ENCODE peak calls at places on chromosomes 3 and 15, in four cellular contexts. One of them, this sample, is unnamed.
A peak's percentile ranks its signal among the peaks of the same experiment; 100 is the strongest.

GRCh38 chr15:57481038-57481705 is 104.9 kb downstream of the CGNL1 start:
- DNase-seq in psoas muscle: no peak
- DNase-seq in heart right ventricle: no peak
- DNase-seq in fibroblast of mammary gland: no peak
- DNase-seq in this sample: no peak

GRCh38 chr3:170109579-170110293 is 71.8 kb downstream of the PHC3 start:
- DNase-seq in psoas muscle: no peak
- DNase-seq in heart right ventricle: no peak
- DNase-seq in fibroblast of mammary gland: no peak
- DNase-seq in this sample: no peak

GRCh38 chr3:159884661-159885402 is 103.8 kb upstream of the IL12A start:
- DNase-seq in psoas muscle: no peak
- DNase-seq in heart right ventricle: no peak
- DNase-seq in fibroblast of mammary gland: peak; percentile 66
- DNase-seq in this sample: peak; percentile 15

GRCh38 chr3:113186566-113186965 is 24.8 kb upstream of the BOC start:
- DNase-seq in psoas muscle: no peak
- DNase-seq in heart right ventricle: no peak
- DNase-seq in fibroblast of mammary gland: no peak
- DNase-seq in this sample: no peak

GRCh38 chr3:14261229-14261628 is 82.6 kb downstream of the LSM3 start:
- DNase-seq in psoas muscle: peak; percentile 91
- DNase-seq in heart right ventricle: peak; percentile 81
- DNase-seq in fibroblast of mammary gland: peak; percentile 77
- DNase-seq in this sample: peak; percentile 80

GRCh38 chr3:8305371-8305770 is 196.3 kb upstream of the LMCD1 start:
- DNase-seq in psoas muscle: no peak
- DNase-seq in heart right ventricle: no peak
- DNase-seq in fibroblast of mammary gland: no peak
- DNase-seq in this sample: no peak

GRCh38 chr15:22794621-22795167 is 8.2 kb downstream of the NIPA1 start:
- DNase-seq in psoas muscle: no peak
- DNase-seq in heart right ventricle: no peak
- DNase-seq in fibroblast of mammary gland: no peak
- DNase-seq in this sample: no peak

GRCh38 chr15:63134245-63134644 is 12.6 kb downstream of the LACTB start:
- DNase-seq in psoas muscle: no peak
- DNase-seq in heart right ventricle: no peak
- DNase-seq in fibroblast of mammary gland: no peak
- DNase-seq in this sample: no peak

GRCh38 chr3:177452487-177452886 is 255.2 kb upstream of the TBL1XR1 start:
- DNase-seq in psoas muscle: no peak
- DNase-seq in heart right ventricle: no peak
- DNase-seq in fibroblast of mammary gland: peak; percentile 94
- DNase-seq in this sample: no peak

GRCh38 chr15:61938249-61938648 is 122.0 kb downstream of the VPS13C start:
- DNase-seq in psoas muscle: no peak
- DNase-seq in heart right ventricle: no peak
- DNase-seq in fibroblast of mammary gland: no peak
- DNase-seq in this sample: no peak

GRCh38 chr3:118488751-118489150 is 545.9 kb downstream of the IGSF11 start:
- DNase-seq in psoas muscle: no peak
- DNase-seq in heart right ventricle: no peak
- DNase-seq in fibroblast of mammary gland: no peak
- DNase-seq in this sample: no peak

GRCh38 chr3:129000742-129001100 is 383 bp upstream of the EFCC1 start:
- DNase-seq in psoas muscle: no peak
- DNase-seq in heart right ventricle: no peak
- DNase-seq in fibroblast of mammary gland: no peak
- DNase-seq in this sample: peak; percentile 9
- H3K4me3 ChIP-seq in psoas muscle: peak overlapping the region; percentile 67
- H3K4me3 ChIP-seq in heart right ventricle: peak overlapping the region; percentile 77
- H3K4me3 ChIP-seq in fibroblast of mammary gland: no peak overlapping the region
- H3K4me3 ChIP-seq in this sample: no peak overlapping the region

GRCh38 chr3:190121061-190121765 is 516 bp upstream of the P3H2 start:
- DNase-seq in psoas muscle: no peak
- DNase-seq in heart right ventricle: no peak
- DNase-seq in fibroblast of mammary gland: no peak
- DNase-seq in this sample: no peak
- H3K4me3 ChIP-seq in psoas muscle: peak overlapping the region; percentile 65
- H3K4me3 ChIP-seq in heart right ventricle: peak overlapping the region; percentile 84
- H3K4me3 ChIP-seq in fibroblast of mammary gland: peak overlapping the region; percentile 55
- H3K4me3 ChIP-seq in this sample: no peak overlapping the region

GRCh38 chr15:41795996-41796395 is 21.7 kb downstream of the MAPKBP1 start:
- DNase-seq in psoas muscle: no peak
- DNase-seq in heart right ventricle: no peak
- DNase-seq in fibroblast of mammary gland: no peak
- DNase-seq in this sample: no peak

GRCh38 chr15:41798607-41799487 is 24.6 kb downstream of the MAPKBP1 start:
- DNase-seq in psoas muscle: no peak
- DNase-seq in heart right ventricle: no peak
- DNase-seq in fibroblast of mammary gland: peak; percentile 41
- DNase-seq in this sample: no peak

GRCh38 chr15:41796457-41796856 is 22.2 kb downstream of the MAPKBP1 start:
- DNase-seq in psoas muscle: no peak
- DNase-seq in heart right ventricle: no peak
- DNase-seq in fibroblast of mammary gland: peak; percentile 89
- DNase-seq in this sample: no peak

GRCh38 chr15:41799488-41799805 is 25.2 kb downstream of the MAPKBP1 start:
- DNase-seq in psoas muscle: no peak
- DNase-seq in heart right ventricle: no peak
- DNase-seq in fibroblast of mammary gland: no peak
- DNase-seq in this sample: no peak

GRCh38 chr15:41797194-41797593 is 22.9 kb downstream of the MAPKBP1 start:
- DNase-seq in psoas muscle: no peak
- DNase-seq in heart right ventricle: no peak
- DNase-seq in fibroblast of mammary gland: no peak
- DNase-seq in this sample: no peak
- H3K4me3 ChIP-seq in psoas muscle: no peak overlapping the region
- H3K4me3 ChIP-seq in heart right ventricle: no peak overlapping the region
- H3K4me3 ChIP-seq in fibroblast of mammary gland: no peak overlapping the region
- H3K4me3 ChIP-seq in this sample: no peak overlapping the region

GRCh38 chr15:90105521-90105920 is 3.3 kb upstream of the IDH2 start:
- DNase-seq in psoas muscle: no peak
- DNase-seq in heart right ventricle: no peak
- DNase-seq in fibroblast of mammary gland: no peak
- DNase-seq in this sample: no peak
- H3K4me3 ChIP-seq in psoas muscle: no peak overlapping the region
- H3K4me3 ChIP-seq in heart right ventricle: no peak overlapping the region
- H3K4me3 ChIP-seq in fibroblast of mammary gland: no peak overlapping the region
- H3K4me3 ChIP-seq in this sample: no peak overlapping the region